ENCODE peak calls at places on chromosomes 16 and 17, in seven cellular contexts. T is tibial nerve, M is transverse colon, O is ovary, G is A549, S is right lobe of liver, K is gastrocnemius medialis. Z is an unnamed sample.
A peak's percentile ranks its signal among the peaks of the same experiment; 100 is the strongest.

GRCh38 chr17:73191443-73192218 is 1.2 kb upstream of the COG1 start:
- DNase-seq in S (peak; percentile 66), M (peak; percentile 78), T (peak; percentile 63), G (peak; percentile 86), O (peak; percentile 61), K (peak; percentile 20), Z (peak; percentile 67)

GRCh38 chr16:89198417-89199240 is 1.7 kb downstream of the SLC22A31 start:
- DNase-seq in M (no peak), T (no peak), G (no peak), O (no peak), S (no peak), K (no peak), Z (no peak)

GRCh38 chr17:69690531-69690930 is 276.0 kb downstream of the MAP2K6 start:
- DNase-seq in O (no peak), T (no peak), S (no peak), M (no peak), G (no peak), K (no peak), Z (no peak)

GRCh38 chr17:55334285-55334684 is 69.5 kb downstream of the HLF start:
- DNase-seq in K (no peak), O (no peak), G (peak; percentile 16), S (no peak), T (no peak), M (no peak), Z (no peak)

GRCh38 chr17:71085238-71086033 is 916.1 kb downstream of the KCNJ2 start:
- DNase-seq in K (no peak), S (peak; percentile 53), T (no peak), O (no peak), G (peak; percentile 47), M (peak; percentile 14), Z (no peak)

GRCh38 chr16:7324306-7324705 is 8.3 kb upstream of the RBFOX1 start:
- DNase-seq in T (no peak), S (no peak), O (no peak), G (no peak), K (no peak), M (no peak), Z (no peak)

GRCh38 chr16:50806099-50807062 is 64.5 kb downstream of the CYLD start:
- DNase-seq in S (peak; percentile 83), O (peak; percentile 80), M (peak; percentile 85), T (peak; percentile 79), K (peak; percentile 67), G (peak; percentile 88), Z (peak; percentile 82)

GRCh38 chr16:49495151-49495566 is 121.6 kb downstream of the C16orf78 start:
- DNase-seq in K (no peak), O (no peak), T (no peak), G (no peak), S (no peak), M (no peak), Z (no peak)

GRCh38 chr16:5903153-5903552 is 805.6 kb upstream of the EEF2KMT start:
- DNase-seq in M (no peak), G (no peak), K (no peak), S (no peak), O (no peak), T (no peak), Z (no peak)

GRCh38 chr16:67766281-67766680 is 40.1 kb downstream of the RANBP10 start:
- DNase-seq in G (no peak), T (no peak), K (no peak), S (no peak), O (no peak), M (no peak), Z (no peak)

GRCh38 chr16:31010539-31010938 is at the start of gene STX1B:
- DNase-seq in G (no peak), O (no peak), T (no peak), M (peak; percentile 21), S (no peak), K (no peak), Z (no peak)

DNA sequence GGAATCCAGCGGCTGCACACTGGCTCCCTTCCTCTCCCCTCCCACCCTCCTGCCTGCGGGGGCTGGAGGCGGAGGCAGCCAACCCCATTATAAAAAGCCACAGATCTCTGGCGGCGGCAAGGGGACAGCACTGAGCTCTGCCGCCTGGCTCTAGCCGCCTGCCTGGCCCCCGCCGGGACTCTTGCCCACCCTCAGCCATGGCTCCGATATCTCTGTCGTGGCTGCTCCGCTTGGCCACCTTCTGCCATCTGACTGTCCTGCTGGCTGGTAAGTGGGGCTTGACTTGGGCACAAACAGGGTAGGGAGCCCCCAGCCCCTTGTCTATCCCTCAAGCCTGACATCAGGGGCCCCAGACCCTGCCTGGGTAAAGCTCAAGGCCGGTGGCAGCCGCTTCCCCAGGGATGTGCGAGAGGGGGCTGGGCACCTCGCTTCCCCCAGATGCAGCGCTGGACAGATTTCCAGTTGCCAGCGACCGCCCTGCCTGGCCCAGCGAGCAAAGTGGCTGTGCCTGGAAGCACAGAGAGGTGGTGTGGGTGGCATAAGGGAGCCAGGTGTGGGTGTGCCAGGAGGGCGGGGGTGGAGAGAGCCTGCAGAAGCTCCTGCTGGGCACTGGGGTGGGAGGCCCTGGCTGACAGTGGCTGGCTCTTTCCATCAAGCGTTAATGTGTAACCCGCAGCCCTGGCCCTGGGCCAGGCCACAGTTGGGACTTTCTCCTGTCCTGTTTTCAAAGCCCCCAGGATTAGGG is at the start of gene CX3CL1:
- DNase-seq in O (peak; percentile 34), T (no peak), G (no peak), K (no peak), S (peak; percentile 96), M (peak; percentile 76), Z (peak; percentile 68)
- H3K27ac ChIP-seq in O (no peak within 1 kb of the TSS), T (peak within 1 kb of the TSS; percentile 64), G (peak within 1 kb of the TSS; percentile 80), K (peak within 1 kb of the TSS; percentile 83), S (peak within 1 kb of the TSS; percentile 99), M (peak within 1 kb of the TSS; percentile 75), Z (peak within 1 kb of the TSS; percentile 71)

GRCh38 chr17:39197380-39198185 is at the start of gene CACNB1:
- DNase-seq in K (peak; percentile 60), T (peak; percentile 65), G (peak; percentile 78), M (peak; percentile 82), S (peak; percentile 68), O (peak; percentile 84), Z (peak; percentile 83)
- TF ChIP-seq POLR2A in K (peak; percentile 78), T (peak; percentile 52), G (peak; percentile 79), M (no peak), S (peak; percentile 11), O (peak; percentile 31), Z (peak; percentile 45)

GRCh38 chr17:79799538-79800324 is 2.9 kb upstream of the CBX8 start:
- DNase-seq in K (no peak), G (no peak), T (no peak), S (no peak), O (no peak), M (no peak), Z (no peak)

GRCh38 chr17:79796570-79797491 is at the start of gene CBX8:
- DNase-seq in S (peak; percentile 100), T (peak; percentile 99), K (peak; percentile 99), M (peak; percentile 100), O (peak; percentile 100), G (peak; percentile 100), Z (peak; percentile 99)

GRCh38 chr17:79799174-79799537 is 2.3 kb upstream of the CBX8 start:
- DNase-seq in G (no peak), M (no peak), T (no peak), S (no peak), K (no peak), O (no peak), Z (no peak)

GRCh38 chr17:79797492-79798295 is 817 bp upstream of the CBX8 start:
- DNase-seq in T (no peak), O (peak; percentile 68), S (no peak), M (no peak), K (no peak), G (peak; percentile 56), Z (no peak)

DNA sequence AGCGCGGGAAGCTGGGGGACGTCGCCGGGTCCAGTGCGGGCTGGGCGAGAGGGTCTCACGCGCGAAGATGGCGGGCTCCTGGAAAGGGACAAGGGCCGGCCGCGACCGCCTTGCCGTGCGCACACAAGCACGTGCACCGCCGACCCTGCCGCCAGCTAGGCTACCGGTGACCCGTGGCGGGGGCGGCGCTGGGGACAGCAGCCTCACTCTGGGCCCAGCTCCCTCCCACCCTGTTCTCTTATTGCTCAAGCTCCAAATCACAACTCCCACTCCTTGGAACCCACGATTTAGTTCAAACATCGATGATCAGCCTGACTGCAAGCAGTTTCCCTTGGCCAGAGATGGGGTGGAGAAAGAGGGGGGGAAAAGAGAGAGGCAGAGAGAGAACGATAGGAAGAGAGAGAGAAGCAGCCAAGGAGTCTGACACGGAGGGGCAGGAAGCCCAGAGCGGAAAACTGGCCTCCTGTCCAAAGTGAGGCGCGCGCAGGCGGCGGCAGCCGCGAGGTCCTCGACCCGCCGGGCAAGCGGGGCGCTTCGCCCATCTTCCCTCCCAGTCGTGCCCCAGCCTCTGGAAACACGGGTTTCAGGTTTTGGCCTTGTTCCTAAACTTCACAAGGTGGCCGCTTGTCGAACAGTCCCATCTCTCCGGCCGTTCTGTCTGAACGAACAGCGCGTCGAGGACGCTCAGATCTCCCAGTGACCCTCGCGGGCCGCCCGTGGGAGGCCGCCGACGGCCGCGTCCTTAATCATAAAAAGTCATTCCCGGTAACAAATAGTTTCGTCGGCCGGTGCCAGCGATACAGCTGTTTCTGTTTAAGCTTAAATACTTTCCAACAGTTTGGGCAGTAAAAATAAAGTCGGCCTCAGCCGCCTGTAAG is 1.7 kb upstream of the CBX8 start:
- DNase-seq in K (no peak), T (no peak), G (no peak), O (no peak), S (no peak), M (no peak), Z (no peak)
- H3K4me1 ChIP-seq in K (peaks cover 10% of the 10 kb centered on the region), T (peaks cover 4% of the 10 kb centered on the region), G (peaks cover 28% of the 10 kb centered on the region), O (peaks cover 15% of the 10 kb centered on the region), S (peaks cover 35% of the 10 kb centered on the region), M (peaks cover 56% of the 10 kb centered on the region), Z (no peaks in the 10 kb centered on the region)

GRCh38 chr17:80619535-80620235 is 75.0 kb downstream of the RPTOR start:
- DNase-seq in M (no peak), T (no peak), K (no peak), S (no peak), O (no peak), G (peak; percentile 39), Z (no peak)

GRCh38 chr17:80618304-80618703 is 73.7 kb downstream of the RPTOR start:
- DNase-seq in S (no peak), G (no peak), K (no peak), O (no peak), M (no peak), T (no peak), Z (no peak)

GRCh38 chr17:80622170-80622466 is 77.5 kb downstream of the RPTOR start:
- DNase-seq in G (no peak), O (no peak), M (no peak), S (no peak), T (no peak), K (no peak), Z (no peak)

GRCh38 chr17:80624864-80625263 is 80.2 kb downstream of the RPTOR start:
- DNase-seq in M (no peak), O (no peak), K (no peak), G (no peak), T (no peak), S (no peak), Z (no peak)

DNA sequence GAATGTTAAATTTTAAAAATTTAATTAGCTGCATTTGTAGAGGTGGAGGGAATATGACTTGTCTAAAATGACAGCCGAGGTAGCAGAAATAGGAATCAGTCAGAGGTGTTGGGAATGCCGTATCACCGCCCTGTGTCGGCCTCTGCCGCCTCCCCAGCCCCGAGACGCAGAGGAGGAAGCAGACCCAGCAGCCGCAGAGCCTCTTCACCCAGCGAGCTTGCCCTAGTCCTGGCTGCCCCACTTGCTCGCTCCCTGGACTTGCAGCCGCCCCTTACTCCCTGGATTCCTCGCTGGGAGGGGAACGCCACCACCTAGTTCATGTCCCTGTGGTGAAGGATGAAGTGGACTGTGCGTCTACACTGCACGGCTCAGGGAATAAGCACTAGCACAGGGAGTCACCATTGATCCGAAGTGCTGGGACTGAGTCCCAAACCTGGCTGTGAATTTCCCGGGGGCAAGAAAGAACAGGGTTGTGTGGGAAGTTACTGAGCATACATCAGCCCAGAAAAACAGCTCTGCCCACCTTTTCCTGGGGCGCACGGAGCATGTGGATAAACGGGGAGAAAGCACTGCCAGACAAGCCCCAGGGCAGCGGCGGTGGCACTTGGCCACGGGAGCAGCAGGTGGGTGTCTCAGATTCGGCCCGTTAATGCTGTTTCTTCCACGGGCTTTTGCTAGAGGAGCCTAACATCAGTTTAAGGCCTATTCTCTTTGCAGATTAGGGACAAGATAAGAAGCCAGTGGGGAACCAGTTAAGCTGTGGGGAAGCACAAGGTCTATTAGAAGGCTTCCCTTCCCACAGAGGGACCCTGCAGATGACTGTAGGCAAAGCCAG is 76.9 kb downstream of the RPTOR start:
- DNase-seq in K (no peak), S (no peak), O (no peak), G (no peak), T (no peak), M (no peak), Z (no peak)
- H3K27ac ChIP-seq in K (no peak overlapping the region), S (no peak overlapping the region), O (no peak overlapping the region), G (no peak overlapping the region), T (no peak overlapping the region), M (no peak overlapping the region), Z (no peak overlapping the region)